ENCODE peak calls at places on chromosomes 6 and 20, in nine cellular contexts. V is T1000; M is NCI-H1092; D is midbrain; F is ovary; Y is activated naive CD4-positive, alpha-beta T cell treated with anti-CD3 and anti-CD28 coated beads for 36 hours; E is EL; A is C1 segment of cervical spinal cord; Z is pancreas. N is an unnamed sample.

GRCh38 chr6:141677598-141678211 is 455.0 kb upstream of the GJE1 start:
- DNase-seq in V (no peak), M (peak), D (no peak), F (no peak), Y (no peak), E (peak), A (no peak), Z (no peak), N (no peak)

GRCh38 chr6:31865205-31866118 is 2.8 kb upstream of the NEU1 start:
- DNase-seq in V (no peak), M (no peak), D (no peak), F (no peak), Y (no peak), E (no peak), A (no peak), Z (no peak), N (no peak)

GRCh38 chr6:168385858-168386735 is 54.9 kb upstream of the SMOC2 start:
- DNase-seq in V (no peak), M (peak), D (no peak), F (no peak), Y (no peak), E (no peak), A (no peak), Z (no peak), N (no peak)

GRCh38 chr20:18256440-18257090 is 31.8 kb upstream of the ZNF133 start:
- DNase-seq in V (no peak), M (no peak), D (no peak), F (no peak), Y (no peak), E (no peak), A (no peak), Z (no peak), N (no peak)

GRCh38 chr20:48375804-48376203 is 452.0 kb downstream of the PREX1 start:
- DNase-seq in V (no peak), M (no peak), D (no peak), F (no peak), Y (no peak), E (no peak), A (no peak), Z (no peak), N (no peak)

GRCh38 chr6:64872633-64873032 is 834.4 kb downstream of the EYS start:
- DNase-seq in V (no peak), M (no peak), D (no peak), F (no peak), Y (no peak), E (no peak), A (no peak), Z (no peak), N (no peak)

GRCh38 chr20:56606174-56606945 is 22.7 kb upstream of the TFAP2C start:
- DNase-seq in V (no peak), M (no peak), D (no peak), F (no peak), Y (no peak), E (no peak), A (no peak), Z (no peak), N (no peak)

GRCh38 chr20:53136473-53136872 is 164.3 kb downstream of the TSHZ2 start:
- DNase-seq in V (no peak), M (no peak), D (no peak), F (no peak), Y (no peak), E (no peak), A (no peak), Z (no peak), N (no peak)

GRCh38 chr6:71250050-71250689 is 38.4 kb upstream of the OGFRL1 start:
- DNase-seq in V (no peak), M (no peak), D (peak), F (no peak), Y (no peak), E (peak), A (no peak), Z (no peak), N (no peak)

GRCh38 chr6:15616266-15616665 is 46.6 kb downstream of the DTNBP1 start:
- DNase-seq in V (no peak), M (no peak), D (no peak), F (no peak), Y (no peak), E (no peak), A (no peak), Z (no peak), N (no peak)

GRCh38 chr6:78484181-78485064 is 382.9 kb upstream of the IRAK1BP1 start:
- DNase-seq in V (no peak), M (no peak), D (no peak), F (no peak), Y (no peak), E (no peak), A (no peak), Z (no peak), N (no peak)

GRCh38 chr20:51067792-51068191 is 44.9 kb upstream of the KCNG1 start:
- DNase-seq in V (no peak), M (no peak), D (no peak), F (no peak), Y (no peak), E (no peak), A (no peak), Z (no peak), N (no peak)

GRCh38 chr6:147506704-147507114 is 1.8 kb upstream of the SAMD5 start:
- DNase-seq in V (peak), M (no peak), D (peak), F (peak), Y (peak), E (peak), A (no peak), Z (peak), N (peak)

GRCh38 chr20:24403410-24403809 is 66.0 kb upstream of the SYNDIG1 start:
- DNase-seq in V (no peak), M (no peak), D (no peak), F (no peak), Y (no peak), E (no peak), A (no peak), Z (no peak), N (no peak)

GRCh38 chr6:128432394-128432793 is 88.0 kb downstream of the PTPRK start:
- DNase-seq in V (no peak), M (no peak), D (no peak), F (no peak), Y (no peak), E (peak), A (no peak), Z (no peak), N (no peak)